ENCODE peak calls at places on chromosomes 13 and 19, in eight cellular contexts. One of them, this sample, is unnamed.

GRCh38 chr19:39498262-39499081 is at the start of gene DLL3:
- DNase-seq in heart left ventricle: no peak
- DNase-seq in tibial artery: no peak
- DNase-seq in choroid plexus epithelial cell: peak
- DNase-seq in IMR-90: peak
- DNase-seq in mesothelial cell of epicardium: no peak
- DNase-seq in thoracic aorta: no peak
- DNase-seq in fibroblast of the aortic adventitia: peak
- DNase-seq in this sample: no peak

GRCh38 chr19:31586282-31586681 is 237.0 kb upstream of the TSHZ3 start:
- DNase-seq in heart left ventricle: no peak
- DNase-seq in tibial artery: no peak
- DNase-seq in choroid plexus epithelial cell: peak
- DNase-seq in IMR-90: peak
- DNase-seq in mesothelial cell of epicardium: no peak
- DNase-seq in thoracic aorta: no peak
- DNase-seq in fibroblast of the aortic adventitia: no peak
- DNase-seq in this sample: no peak

GRCh38 chr13:84672616-84673015 is 790.3 kb upstream of the SLITRK1 start:
- DNase-seq in heart left ventricle: no peak
- DNase-seq in tibial artery: no peak
- DNase-seq in choroid plexus epithelial cell: no peak
- DNase-seq in IMR-90: no peak
- DNase-seq in mesothelial cell of epicardium: no peak
- DNase-seq in thoracic aorta: no peak
- DNase-seq in fibroblast of the aortic adventitia: no peak
- DNase-seq in this sample: no peak

GRCh38 chr19:48351341-48351752 is 12.4 kb downstream of the TMEM143 start:
- DNase-seq in heart left ventricle: peak
- DNase-seq in tibial artery: no peak
- DNase-seq in choroid plexus epithelial cell: peak
- DNase-seq in IMR-90: peak
- DNase-seq in mesothelial cell of epicardium: no peak
- DNase-seq in thoracic aorta: no peak
- DNase-seq in fibroblast of the aortic adventitia: peak
- DNase-seq in this sample: peak

GRCh38 chr13:88736026-88736425 is 1064.9 kb downstream of the SLITRK5 start:
- DNase-seq in heart left ventricle: no peak
- DNase-seq in tibial artery: no peak
- DNase-seq in choroid plexus epithelial cell: no peak
- DNase-seq in IMR-90: no peak
- DNase-seq in mesothelial cell of epicardium: no peak
- DNase-seq in thoracic aorta: no peak
- DNase-seq in fibroblast of the aortic adventitia: no peak
- DNase-seq in this sample: no peak

GRCh38 chr19:12464769-12465725 is 19.6 kb downstream of the ZNF709 start:
- DNase-seq in heart left ventricle: no peak
- DNase-seq in tibial artery: no peak
- DNase-seq in choroid plexus epithelial cell: no peak
- DNase-seq in IMR-90: no peak
- DNase-seq in mesothelial cell of epicardium: no peak
- DNase-seq in thoracic aorta: no peak
- DNase-seq in fibroblast of the aortic adventitia: no peak
- DNase-seq in this sample: no peak

GRCh38 chr13:25217023-25217909 is 45.2 kb upstream of the AMER2 start:
- DNase-seq in heart left ventricle: no peak
- DNase-seq in tibial artery: no peak
- DNase-seq in choroid plexus epithelial cell: peak
- DNase-seq in IMR-90: peak
- DNase-seq in mesothelial cell of epicardium: no peak
- DNase-seq in thoracic aorta: no peak
- DNase-seq in fibroblast of the aortic adventitia: peak
- DNase-seq in this sample: no peak

GRCh38 chr19:39867133-39867532 is 21.0 kb upstream of the FBL start:
- DNase-seq in heart left ventricle: no peak
- DNase-seq in tibial artery: no peak
- DNase-seq in choroid plexus epithelial cell: no peak
- DNase-seq in IMR-90: no peak
- DNase-seq in mesothelial cell of epicardium: no peak
- DNase-seq in thoracic aorta: no peak
- DNase-seq in fibroblast of the aortic adventitia: no peak
- DNase-seq in this sample: no peak

GRCh38 chr13:98289339-98289935 is 112.4 kb upstream of the RNF113B start:
- DNase-seq in heart left ventricle: no peak
- DNase-seq in tibial artery: no peak
- DNase-seq in choroid plexus epithelial cell: no peak
- DNase-seq in IMR-90: no peak
- DNase-seq in mesothelial cell of epicardium: no peak
- DNase-seq in thoracic aorta: no peak
- DNase-seq in fibroblast of the aortic adventitia: no peak
- DNase-seq in this sample: no peak

GRCh38 chr13:110400786-110401533 is 93.9 kb downstream of the COL4A2 start:
- DNase-seq in heart left ventricle: no peak
- DNase-seq in tibial artery: no peak
- DNase-seq in choroid plexus epithelial cell: peak
- DNase-seq in IMR-90: peak
- DNase-seq in mesothelial cell of epicardium: no peak
- DNase-seq in thoracic aorta: no peak
- DNase-seq in fibroblast of the aortic adventitia: peak
- DNase-seq in this sample: no peak

GRCh38 chr13:36885901-36886300 is 34.1 kb downstream of the SMAD9 start:
- DNase-seq in heart left ventricle: no peak
- DNase-seq in tibial artery: no peak
- DNase-seq in choroid plexus epithelial cell: no peak
- DNase-seq in IMR-90: no peak
- DNase-seq in mesothelial cell of epicardium: no peak
- DNase-seq in thoracic aorta: no peak
- DNase-seq in fibroblast of the aortic adventitia: no peak
- DNase-seq in this sample: no peak

GRCh38 chr19:46963093-46963734 is 56.4 kb upstream of the NPAS1 start:
- DNase-seq in heart left ventricle: no peak
- DNase-seq in tibial artery: no peak
- DNase-seq in choroid plexus epithelial cell: peak
- DNase-seq in IMR-90: peak
- DNase-seq in mesothelial cell of epicardium: no peak
- DNase-seq in thoracic aorta: no peak
- DNase-seq in fibroblast of the aortic adventitia: peak
- DNase-seq in this sample: no peak

GRCh38 chr13:47455581-47455980 is 545.5 kb downstream of the SUCLA2 start:
- DNase-seq in heart left ventricle: no peak
- DNase-seq in tibial artery: no peak
- DNase-seq in choroid plexus epithelial cell: peak
- DNase-seq in IMR-90: no peak
- DNase-seq in mesothelial cell of epicardium: no peak
- DNase-seq in thoracic aorta: no peak
- DNase-seq in fibroblast of the aortic adventitia: peak
- DNase-seq in this sample: no peak
- TF ChIP-seq CTCF in heart left ventricle: no peak
- TF ChIP-seq CTCF in tibial artery: no peak
- TF ChIP-seq CTCF in choroid plexus epithelial cell: no peak
- TF ChIP-seq CTCF in IMR-90: no peak
- TF ChIP-seq CTCF in mesothelial cell of epicardium: no peak
- TF ChIP-seq CTCF in thoracic aorta: no peak
- TF ChIP-seq CTCF in fibroblast of the aortic adventitia: no peak
- TF ChIP-seq CTCF in this sample: no peak

DNA sequence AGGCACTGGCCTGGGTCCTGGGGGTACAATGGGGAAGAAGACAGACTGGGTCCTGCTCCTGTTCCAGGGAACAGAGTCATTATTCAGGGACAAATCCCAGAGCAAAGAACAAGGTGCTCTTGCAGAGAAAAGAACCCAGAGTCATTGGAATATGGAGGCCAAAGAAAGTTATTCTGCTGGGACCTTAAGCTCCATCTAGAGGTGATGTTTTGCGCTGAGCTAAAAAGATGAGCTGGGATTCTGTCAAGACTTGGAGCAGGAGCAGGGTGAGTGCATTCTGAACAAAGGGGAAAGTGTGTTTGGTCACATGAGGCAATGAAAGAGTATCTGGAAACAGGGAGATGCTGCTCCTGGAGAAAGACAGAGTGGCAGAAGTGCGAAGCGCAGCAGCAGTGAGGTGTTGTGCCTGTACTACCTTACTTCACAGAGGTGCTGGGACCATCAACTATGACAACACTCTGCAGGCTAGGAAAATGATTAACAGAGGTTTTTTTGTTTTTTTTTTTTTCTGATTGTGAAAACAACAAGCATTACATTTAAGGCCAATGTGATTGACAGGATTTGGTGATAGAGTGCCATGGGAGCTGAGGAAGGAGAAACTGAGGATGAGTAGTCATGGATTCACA is 95.3 kb upstream of the TNFSF11 start:
- DNase-seq in heart left ventricle: no peak
- DNase-seq in tibial artery: no peak
- DNase-seq in choroid plexus epithelial cell: peak
- DNase-seq in IMR-90: peak
- DNase-seq in mesothelial cell of epicardium: no peak
- DNase-seq in thoracic aorta: no peak
- DNase-seq in fibroblast of the aortic adventitia: peak
- DNase-seq in this sample: peak
- TF ChIP-seq CTCF in heart left ventricle: peak
- TF ChIP-seq CTCF in tibial artery: no peak
- TF ChIP-seq CTCF in choroid plexus epithelial cell: peak
- TF ChIP-seq CTCF in IMR-90: peak
- TF ChIP-seq CTCF in mesothelial cell of epicardium: no peak
- TF ChIP-seq CTCF in thoracic aorta: no peak
- TF ChIP-seq CTCF in fibroblast of the aortic adventitia: peak
- TF ChIP-seq CTCF in this sample: peak

DNA sequence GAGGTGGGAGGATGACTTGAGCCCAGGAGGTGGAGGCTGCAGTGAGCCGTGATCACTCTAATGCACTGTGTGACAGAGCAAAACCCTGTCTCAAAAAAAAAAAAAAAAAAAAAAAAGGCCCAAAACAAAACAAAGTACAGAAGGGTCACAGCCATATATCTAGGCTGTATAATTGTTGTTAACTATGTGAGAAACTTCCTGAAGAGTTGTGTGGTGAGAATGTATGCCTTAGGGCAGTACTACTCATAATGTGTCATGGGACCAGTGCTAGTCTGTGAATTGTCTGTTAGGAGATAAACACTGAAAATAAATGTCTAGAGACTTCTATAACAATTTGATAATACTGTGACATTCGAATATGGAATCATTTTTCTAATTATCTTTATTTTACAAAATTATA is 43.1 kb downstream of the PAN3 start:
- DNase-seq in heart left ventricle: no peak
- DNase-seq in tibial artery: no peak
- DNase-seq in choroid plexus epithelial cell: peak
- DNase-seq in IMR-90: peak
- DNase-seq in mesothelial cell of epicardium: no peak
- DNase-seq in thoracic aorta: no peak
- DNase-seq in fibroblast of the aortic adventitia: peak
- DNase-seq in this sample: no peak
- TF ChIP-seq CTCF in heart left ventricle: no peak
- TF ChIP-seq CTCF in tibial artery: no peak
- TF ChIP-seq CTCF in choroid plexus epithelial cell: no peak
- TF ChIP-seq CTCF in IMR-90: no peak
- TF ChIP-seq CTCF in mesothelial cell of epicardium: no peak
- TF ChIP-seq CTCF in thoracic aorta: no peak
- TF ChIP-seq CTCF in fibroblast of the aortic adventitia: no peak
- TF ChIP-seq CTCF in this sample: no peak

GRCh38 chr19:15112385-15112784 is 5.2 kb downstream of the SYDE1 start:
- DNase-seq in heart left ventricle: no peak
- DNase-seq in tibial artery: no peak
- DNase-seq in choroid plexus epithelial cell: peak
- DNase-seq in IMR-90: no peak
- DNase-seq in mesothelial cell of epicardium: no peak
- DNase-seq in thoracic aorta: no peak
- DNase-seq in fibroblast of the aortic adventitia: no peak
- DNase-seq in this sample: peak
- TF ChIP-seq CTCF in heart left ventricle: no peak
- TF ChIP-seq CTCF in tibial artery: no peak
- TF ChIP-seq CTCF in choroid plexus epithelial cell: peak
- TF ChIP-seq CTCF in IMR-90: no peak
- TF ChIP-seq CTCF in mesothelial cell of epicardium: no peak
- TF ChIP-seq CTCF in thoracic aorta: no peak
- TF ChIP-seq CTCF in fibroblast of the aortic adventitia: no peak
- TF ChIP-seq CTCF in this sample: no peak

GRCh38 chr13:47796816-47797215 is 204.3 kb downstream of the SUCLA2 start:
- DNase-seq in heart left ventricle: peak
- DNase-seq in tibial artery: no peak
- DNase-seq in choroid plexus epithelial cell: no peak
- DNase-seq in IMR-90: no peak
- DNase-seq in mesothelial cell of epicardium: no peak
- DNase-seq in thoracic aorta: no peak
- DNase-seq in fibroblast of the aortic adventitia: no peak
- DNase-seq in this sample: no peak

GRCh38 chr13:47798194-47798593 is 202.9 kb downstream of the SUCLA2 start:
- DNase-seq in heart left ventricle: no peak
- DNase-seq in tibial artery: no peak
- DNase-seq in choroid plexus epithelial cell: no peak
- DNase-seq in IMR-90: no peak
- DNase-seq in mesothelial cell of epicardium: no peak
- DNase-seq in thoracic aorta: no peak
- DNase-seq in fibroblast of the aortic adventitia: no peak
- DNase-seq in this sample: no peak

GRCh38 chr13:47798906-47799305 is 202.2 kb downstream of the SUCLA2 start:
- DNase-seq in heart left ventricle: no peak
- DNase-seq in tibial artery: no peak
- DNase-seq in choroid plexus epithelial cell: peak
- DNase-seq in IMR-90: peak
- DNase-seq in mesothelial cell of epicardium: no peak
- DNase-seq in thoracic aorta: no peak
- DNase-seq in fibroblast of the aortic adventitia: peak
- DNase-seq in this sample: no peak

GRCh38 chr13:47790755-47791154 is 210.3 kb downstream of the SUCLA2 start:
- DNase-seq in heart left ventricle: no peak
- DNase-seq in tibial artery: no peak
- DNase-seq in choroid plexus epithelial cell: no peak
- DNase-seq in IMR-90: no peak
- DNase-seq in mesothelial cell of epicardium: no peak
- DNase-seq in thoracic aorta: no peak
- DNase-seq in fibroblast of the aortic adventitia: no peak
- DNase-seq in this sample: no peak

GRCh38 chr13:47794963-47795362 is 206.1 kb downstream of the SUCLA2 start:
- DNase-seq in heart left ventricle: no peak
- DNase-seq in tibial artery: no peak
- DNase-seq in choroid plexus epithelial cell: peak
- DNase-seq in IMR-90: peak
- DNase-seq in mesothelial cell of epicardium: no peak
- DNase-seq in thoracic aorta: no peak
- DNase-seq in fibroblast of the aortic adventitia: peak
- DNase-seq in this sample: peak
- TF ChIP-seq CTCF in heart left ventricle: no peak
- TF ChIP-seq CTCF in tibial artery: no peak
- TF ChIP-seq CTCF in choroid plexus epithelial cell: peak
- TF ChIP-seq CTCF in IMR-90: peak
- TF ChIP-seq CTCF in mesothelial cell of epicardium: peak
- TF ChIP-seq CTCF in thoracic aorta: no peak
- TF ChIP-seq CTCF in fibroblast of the aortic adventitia: peak
- TF ChIP-seq CTCF in this sample: no peak

GRCh38 chr19:6963937-6964336 is 57.3 kb downstream of the MBD3L2B start:
- DNase-seq in heart left ventricle: no peak
- DNase-seq in tibial artery: no peak
- DNase-seq in choroid plexus epithelial cell: no peak
- DNase-seq in IMR-90: no peak
- DNase-seq in mesothelial cell of epicardium: no peak
- DNase-seq in thoracic aorta: no peak
- DNase-seq in fibroblast of the aortic adventitia: no peak
- DNase-seq in this sample: no peak
- TF ChIP-seq CTCF in heart left ventricle: peak
- TF ChIP-seq CTCF in tibial artery: no peak
- TF ChIP-seq CTCF in choroid plexus epithelial cell: no peak
- TF ChIP-seq CTCF in IMR-90: no peak
- TF ChIP-seq CTCF in mesothelial cell of epicardium: peak
- TF ChIP-seq CTCF in thoracic aorta: no peak
- TF ChIP-seq CTCF in fibroblast of the aortic adventitia: peak
- TF ChIP-seq CTCF in this sample: no peak